ENCODE peak calls at places on chromosomes 2 and 18, in eight cellular contexts. D, Q, U, P, M, S, G and C are unnamed samples.

GRCh38 chr2:44100351-44100750 is 68.3 kb upstream of the PPM1B start:
- DNase-seq in G (peak; percentile 52), Q (no peak), S (no peak), P (peak; percentile 97), M (no peak), U (peak; percentile 12), D (no peak), C (peak; percentile 23)

GRCh38 chr2:44549856-44550255 is 188.1 kb downstream of the CAMKMT start:
- DNase-seq in S (no peak), Q (no peak), M (no peak), U (no peak), G (peak; percentile 24), D (no peak), P (peak; percentile 46), C (no peak)

GRCh38 chr2:46798998-46799698 is 116.5 kb downstream of the MCFD2 start:
- DNase-seq in M (no peak), Q (no peak), S (no peak), P (peak; percentile 73), G (no peak), D (peak; percentile 26), U (no peak), C (no peak)

GRCh38 chr2:55718165-55719008 is 24.7 kb upstream of the PNPT1 start:
- DNase-seq in G (peak; percentile 77), M (no peak), U (peak; percentile 42), Q (no peak), D (peak; percentile 79), S (peak; percentile 65), P (peak; percentile 61), C (no peak)

GRCh38 chr2:96143231-96143847 is 1.9 kb downstream of the DUSP2 start:
- DNase-seq in G (no peak), U (no peak), S (no peak), Q (peak; percentile 66), D (no peak), M (no peak), P (no peak), C (no peak)

GRCh38 chr2:169462896-169463695 is 16.2 kb upstream of the BBS5 start:
- DNase-seq in P (peak; percentile 67), G (peak; percentile 68), M (no peak), Q (no peak), S (no peak), U (no peak), D (no peak), C (no peak)

GRCh38 chr2:227848586-227848985 is 22.8 kb upstream of the DAW1 start:
- DNase-seq in S (no peak), U (no peak), G (no peak), Q (no peak), M (no peak), P (no peak), D (no peak), C (no peak)

GRCh38 chr2:1831617-1831970 is 87.3 kb upstream of the PXDN start:
- DNase-seq in U (no peak), G (no peak), S (no peak), D (no peak), M (no peak), P (no peak), Q (no peak), C (no peak)

GRCh38 chr2:126793885-126794613 is 104.6 kb upstream of the TEX51 start:
- DNase-seq in D (peak; percentile 73), P (no peak), M (no peak), U (no peak), Q (peak; percentile 59), G (no peak), S (no peak), C (no peak)

GRCh38 chr2:8158714-8159113 is 523.1 kb upstream of the ID2 start:
- DNase-seq in G (no peak), M (no peak), S (no peak), P (no peak), Q (no peak), D (no peak), U (no peak), C (no peak)

GRCh38 chr2:3598912-3599854 is 4.3 kb downstream of the COLEC11 start:
- DNase-seq in M (no peak), P (no peak), G (no peak), S (no peak), D (no peak), U (no peak), Q (no peak), C (no peak)

GRCh38 chr2:26582890-26583289 is 58.3 kb downstream of the CIB4 start:
- DNase-seq in Q (peak; percentile 60), D (peak; percentile 32), G (no peak), M (no peak), U (no peak), S (no peak), P (no peak), C (no peak)

GRCh38 chr2:64859208-64860161 is 129.7 kb upstream of the SLC1A4 start:
- DNase-seq in M (no peak), Q (peak; percentile 91), U (peak; percentile 91), G (peak; percentile 76), P (peak; percentile 98), D (peak; percentile 87), S (peak; percentile 37), C (peak; percentile 86)

GRCh38 chr2:189348369-189348768 is 92.9 kb upstream of the WDR75 start:
- DNase-seq in Q (no peak), U (no peak), S (no peak), P (peak; percentile 59), M (no peak), G (no peak), D (no peak), C (no peak)

GRCh38 chr2:2057125-2057721 is 273.9 kb downstream of the MYT1L start:
- DNase-seq in P (no peak), G (peak; percentile 1), S (peak; percentile 15), U (peak; percentile 44), M (peak; percentile 27), D (peak; percentile 66), Q (peak; percentile 83), C (peak; percentile 98)

GRCh38 chr18:62521588-62521987 is 1.2 kb upstream of the ZCCHC2 start:
- DNase-seq in S (no peak), Q (no peak), U (no peak), D (no peak), M (no peak), P (no peak), G (no peak), C (no peak)

GRCh38 chr2:127029652-127030051 is 77.3 kb downstream of the BIN1 start:
- DNase-seq in M (no peak), U (no peak), Q (no peak), G (no peak), S (no peak), P (no peak), D (no peak), C (no peak)

GRCh38 chr2:167862787-167863186 is 384.6 kb downstream of the STK39 start:
- DNase-seq in P (no peak), G (no peak), Q (no peak), U (no peak), M (no peak), D (no peak), S (no peak), C (no peak)

GRCh38 chr2:111703759-111704158 is 180.2 kb downstream of the ANAPC1 start:
- DNase-seq in P (no peak), U (no peak), S (no peak), M (no peak), Q (no peak), D (peak; percentile 60), G (no peak), C (no peak)

GRCh38 chr2:88016086-88016947 is at the start of gene RNU2-63P:
- DNase-seq in S (peak; percentile 70), Q (peak; percentile 93), G (peak; percentile 86), D (peak; percentile 93), U (peak; percentile 80), M (peak; percentile 60), P (peak; percentile 58), C (peak; percentile 58)

GRCh38 chr2:167681646-167682045 is 565.7 kb downstream of the STK39 start:
- DNase-seq in P (no peak), D (no peak), S (no peak), M (no peak), G (no peak), U (no peak), Q (no peak), C (no peak)